ENCODE peak calls at places on chromosomes 12 and 14, in eight cellular contexts. G, R, B, S, Y, J, W and E are unnamed samples.
A peak's percentile ranks its signal among the peaks of the same experiment; 100 is the strongest.

GRCh38 chr14:99187858-99188257 is 84.1 kb downstream of the BCL11B start:
- DNase-seq in S (no peak), R (no peak), W (no peak), J (no peak), B (no peak), Y (no peak), G (no peak), E (no peak)

GRCh38 chr12:6336859-6337744 is 4.8 kb downstream of the TNFRSF1A start:
- DNase-seq in B (no peak), Y (no peak), J (peak; percentile 61), G (no peak), W (no peak), R (no peak), S (no peak), E (no peak)

GRCh38 chr12:132687211-132688164 is at the start of the genes POLE and PXMP2:
- DNase-seq in J (peak; percentile 87), R (peak; percentile 96), Y (peak; percentile 99), G (peak; percentile 95), B (peak; percentile 91), W (peak; percentile 98), S (peak; percentile 98), E (peak; percentile 98)

GRCh38 chr14:100537701-100538565 is 49.3 kb downstream of the BEGAIN start:
- DNase-seq in S (peak; percentile 10), J (no peak), B (no peak), G (no peak), W (no peak), R (peak; percentile 14), Y (peak; percentile 35), E (no peak)

GRCh38 chr14:50766338-50766886 is 64.5 kb downstream of the NIN start:
- DNase-seq in B (no peak), J (no peak), Y (no peak), S (no peak), G (no peak), W (no peak), R (no peak), E (no peak)

GRCh38 chr14:92880851-92881250 is 42.1 kb upstream of the CHGA start:
- DNase-seq in W (peak; percentile 43), J (no peak), B (peak; percentile 2), Y (no peak), R (no peak), G (peak; percentile 58), S (peak; percentile 76), E (no peak)

GRCh38 chr12:2998789-2999264 is 39.6 kb downstream of the TEAD4 start:
- DNase-seq in G (no peak), B (peak; percentile 88), W (no peak), S (no peak), R (no peak), J (no peak), Y (peak; percentile 69), E (peak; percentile 72)

GRCh38 chr12:109760031-109760929 is 46.7 kb downstream of the FAM222A start:
- DNase-seq in J (no peak), R (no peak), G (no peak), W (no peak), S (peak; percentile 28), B (no peak), Y (peak; percentile 69), E (peak; percentile 53)

GRCh38 chr14:62002636-62003035 is 240.4 kb downstream of the SNAPC1 start:
- DNase-seq in J (no peak), W (no peak), B (peak; percentile 55), S (no peak), G (peak; percentile 86), Y (no peak), R (no peak), E (no peak)

GRCh38 chr12:52580496-52580895 is 6.9 kb upstream of the KRT74 start:
- DNase-seq in W (no peak), J (no peak), Y (no peak), G (no peak), R (no peak), B (no peak), S (no peak), E (no peak)

GRCh38 chr12:82645414-82645813 is 41.3 kb upstream of the TMTC2 start:
- DNase-seq in R (no peak), S (no peak), G (peak; percentile 62), W (no peak), J (no peak), Y (no peak), B (no peak), E (no peak)

GRCh38 chr14:32307881-32308582 is 21.1 kb upstream of the AKAP6 start:
- DNase-seq in S (no peak), J (no peak), G (peak; percentile 65), B (no peak), Y (no peak), R (peak; percentile 76), W (peak; percentile 32), E (no peak)

GRCh38 chr14:86333506-86333905 is 803.6 kb downstream of the FLRT2 start:
- DNase-seq in J (no peak), G (no peak), S (no peak), Y (no peak), B (peak; percentile 25), W (no peak), R (no peak), E (no peak)

GRCh38 chr12:105076098-105076497 is 8.2 kb downstream of the ALDH1L2 start:
- DNase-seq in W (no peak), Y (no peak), B (peak; percentile 71), R (no peak), G (peak; percentile 86), S (no peak), J (no peak), E (no peak)

GRCh38 chr14:73455294-73455693 is 3.1 kb downstream of the NUMB start:
- DNase-seq in R (no peak), J (no peak), Y (no peak), G (no peak), S (no peak), B (no peak), W (no peak), E (no peak)

GRCh38 chr14:104864267-104865068 is 600 bp upstream of the CEP170B start:
- DNase-seq in W (peak; percentile 90), R (peak; percentile 95), B (no peak), Y (peak; percentile 67), S (peak; percentile 25), G (peak; percentile 86), J (no peak), E (no peak)

GRCh38 chr14:106586098-106586704 is 1059.8 kb downstream of the TMEM121 start:
- DNase-seq in S (peak; percentile 60), Y (no peak), G (no peak), B (no peak), J (peak; percentile 40), R (peak; percentile 51), W (no peak), E (no peak)

GRCh38 chr12:3225154-3225795 is 148.1 kb downstream of the TSPAN9 start:
- DNase-seq in W (no peak), J (no peak), S (no peak), G (no peak), Y (no peak), B (peak; percentile 92), R (no peak), E (no peak)

GRCh38 chr12:57836442-57837375 is 9.8 kb downstream of the CTDSP2 start:
- DNase-seq in R (peak; percentile 80), B (peak; percentile 86), Y (peak; percentile 93), G (peak; percentile 61), S (no peak), W (peak; percentile 71), J (no peak), E (peak; percentile 85)
- H3K4me1 ChIP-seq in R (peaks cover 85% of the 10 kb centered on the region), B (peaks cover 66% of the 10 kb centered on the region), Y (peaks cover 67% of the 10 kb centered on the region), G (peaks cover 47% of the 10 kb centered on the region), S (peaks cover 36% of the 10 kb centered on the region), W (peaks cover 95% of the 10 kb centered on the region), J (peaks cover 94% of the 10 kb centered on the region), E (peaks cover 99% of the 10 kb centered on the region)

DNA sequence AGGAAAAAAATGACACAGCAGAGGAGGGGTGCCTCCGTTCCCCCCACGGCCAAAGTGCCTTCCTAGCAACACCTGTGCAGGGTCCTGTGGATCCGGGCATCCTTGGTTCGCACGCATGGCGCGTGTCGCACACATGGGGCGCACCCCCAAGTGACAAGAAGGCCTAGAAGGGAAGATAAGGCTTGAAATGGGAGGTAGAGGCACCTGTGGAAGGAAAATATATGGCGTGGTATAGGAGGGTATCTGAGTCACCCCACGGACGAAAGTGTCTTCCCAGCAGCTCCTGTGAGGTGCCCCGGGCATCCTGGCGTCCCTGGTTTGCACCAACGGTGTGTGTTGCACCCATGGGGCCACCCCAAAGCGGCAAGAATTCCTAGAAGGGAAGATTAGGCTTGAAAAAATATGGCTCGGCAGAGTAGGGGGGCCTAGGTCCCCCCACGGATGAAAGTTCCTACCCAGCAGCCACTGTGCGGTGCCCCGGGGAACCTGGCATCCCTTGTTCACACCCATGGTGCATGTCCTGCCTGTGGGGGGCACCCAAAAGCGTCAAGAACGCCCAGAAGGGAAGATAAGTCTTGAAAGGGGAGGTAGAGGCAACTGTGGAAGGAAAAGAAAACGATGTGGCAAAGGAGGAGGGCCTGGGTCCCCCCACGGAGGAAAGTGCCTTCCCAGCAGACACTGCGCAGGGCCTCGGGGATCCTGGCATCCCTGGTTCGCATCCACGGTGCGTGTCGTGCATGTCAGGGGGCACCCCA is 280.0 kb downstream of the ALG10 start:
- DNase-seq in J (no peak), B (no peak), R (no peak), S (no peak), G (no peak), Y (no peak), W (no peak), E (no peak)
- H3K4me3 ChIP-seq in J (no peak overlapping the region), B (no peak overlapping the region), R (no peak overlapping the region), S (no peak overlapping the region), G (no peak overlapping the region), Y (no peak overlapping the region), W (no peak overlapping the region), E (no peak overlapping the region)

GRCh38 chr14:52918486-52918885 is 32.4 kb downstream of the FERMT2 start:
- DNase-seq in S (no peak), Y (no peak), J (peak; percentile 14), B (peak; percentile 81), R (no peak), W (no peak), G (peak; percentile 52), E (no peak)

GRCh38 chr14:52922059-52922458 is 28.8 kb downstream of the FERMT2 start:
- DNase-seq in B (no peak), Y (no peak), S (no peak), R (no peak), W (no peak), J (no peak), G (no peak), E (no peak)

GRCh38 chr14:52923902-52924575 is 26.8 kb downstream of the FERMT2 start:
- DNase-seq in B (no peak), W (no peak), G (no peak), R (no peak), S (no peak), Y (no peak), J (no peak), E (no peak)

GRCh38 chr14:52919971-52920370 is 30.9 kb downstream of the FERMT2 start:
- DNase-seq in S (no peak), B (peak; percentile 54), R (no peak), Y (no peak), W (no peak), G (no peak), J (no peak), E (no peak)

DNA sequence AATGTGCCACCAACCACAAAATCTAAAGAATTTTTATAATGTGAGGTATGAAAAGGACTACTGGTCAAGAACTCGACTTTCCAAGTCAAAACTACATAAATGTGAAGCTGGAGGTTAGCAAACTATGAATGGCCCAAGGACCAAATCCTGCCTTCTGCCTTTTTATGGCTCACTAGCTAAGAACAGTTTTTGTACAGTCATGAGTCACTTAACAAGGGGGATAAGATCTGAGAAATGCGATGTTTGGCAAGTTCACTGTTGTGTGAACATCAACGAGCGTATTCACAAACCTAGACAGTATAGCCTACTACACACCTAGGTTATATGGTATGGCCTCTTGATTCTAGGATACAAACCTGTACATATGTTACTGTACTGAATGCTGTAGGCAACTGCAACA is 28.2 kb downstream of the FERMT2 start:
- DNase-seq in S (no peak), B (peak; percentile 69), Y (no peak), J (no peak), G (peak; percentile 61), R (no peak), W (no peak), E (no peak)
- H3K4me1 ChIP-seq in S (peaks cover 17% of the 10 kb centered on the region), B (peaks cover 33% of the 10 kb centered on the region), Y (peaks cover 23% of the 10 kb centered on the region), J (peaks cover 16% of the 10 kb centered on the region), G (peaks cover 12% of the 10 kb centered on the region), R (no peaks in the 10 kb centered on the region), W (peaks cover 11% of the 10 kb centered on the region), E (peaks cover 81% of the 10 kb centered on the region)

GRCh38 chr14:94001501-94002396 is 4.6 kb downstream of the CCDC197 start:
- DNase-seq in J (peak; percentile 50), B (peak; percentile 67), Y (peak; percentile 57), W (peak; percentile 84), R (peak; percentile 36), G (peak; percentile 65), S (peak; percentile 67), E (no peak)
- H3K4me3 ChIP-seq in J (no peak overlapping the region), B (no peak overlapping the region), Y (no peak overlapping the region), W (no peak overlapping the region), R (no peak overlapping the region), G (no peak overlapping the region), S (no peak overlapping the region), E (no peak overlapping the region)